ENCODE peak calls at places on chromosomes 3 and 15, in five cellular contexts. Z is iPS DF 6.9; V is cardiac muscle cell; X is CD8-positive, alpha-beta T cell; L is body of pancreas. C is an unnamed sample.
A peak's percentile ranks its signal among the peaks of the same experiment; 100 is the strongest.

GRCh38 chr3:51099794-51100542 is 285.1 kb upstream of the MANF start:
- DNase-seq in Z (peak; percentile 41), V (peak; percentile 63), X (no peak), L (peak; percentile 69), C (peak; percentile 52)

GRCh38 chr3:188689101-188689574 is 482.6 kb upstream of the TPRG1 start:
- DNase-seq in Z (no peak), V (peak; percentile 94), X (no peak), L (no peak), C (no peak)

GRCh38 chr3:29324180-29324651 is 43.3 kb downstream of the RBMS3 start:
- DNase-seq in Z (no peak), V (peak; percentile 61), X (no peak), L (peak; percentile 12), C (peak; percentile 80)

GRCh38 chr15:80160570-80161156 is 7.9 kb downstream of the FAH start:
- DNase-seq in Z (no peak), V (peak; percentile 97), X (no peak), L (no peak), C (peak; percentile 85)

GRCh38 chr15:66619152-66619903 is 53.5 kb upstream of the LCTL start:
- DNase-seq in Z (peak; percentile 61), V (peak; percentile 83), X (no peak), L (peak; percentile 82), C (peak; percentile 86)

GRCh38 chr3:182793663-182794454 is 555 bp downstream of the ATP11B start:
- DNase-seq in Z (no peak), V (peak; percentile 56), X (peak; percentile 20), L (peak; percentile 45), C (peak; percentile 63)

GRCh38 chr3:35184775-35185174 is 454.6 kb upstream of the ARPP21 start:
- DNase-seq in Z (no peak), V (peak; percentile 93), X (no peak), L (no peak), C (no peak)

GRCh38 chr3:65776494-65776893 is 262.2 kb downstream of the MAGI1 start:
- DNase-seq in Z (no peak), V (no peak), X (no peak), L (no peak), C (no peak)

GRCh38 chr3:18847583-18848197 is 300.6 kb upstream of the KCNH8 start:
- DNase-seq in Z (no peak), V (no peak), X (no peak), L (no peak), C (no peak)

GRCh38 chr3:171640520-171641412 is 169.5 kb downstream of the PLD1 start:
- DNase-seq in Z (no peak), V (peak; percentile 49), X (no peak), L (no peak), C (no peak)

GRCh38 chr3:119508172-119508845 is 10.0 kb downstream of the TIMMDC1 start:
- DNase-seq in Z (no peak), V (no peak), X (no peak), L (no peak), C (no peak)
- H3K27ac ChIP-seq in Z (no peak overlapping the region), V (no peak overlapping the region), X (no peak overlapping the region), L (no peak overlapping the region), C (no peak overlapping the region)

GRCh38 chr3:137768361-137769320 is 4.5 kb downstream of the SOX14 start:
- DNase-seq in Z (no peak), V (no peak), X (no peak), L (no peak), C (no peak)

GRCh38 chr3:137769321-137770065 is 5.4 kb downstream of the SOX14 start:
- DNase-seq in Z (no peak), V (no peak), X (no peak), L (no peak), C (no peak)

GRCh38 chr3:137770821-137771399 is 6.8 kb downstream of the SOX14 start:
- DNase-seq in Z (no peak), V (no peak), X (no peak), L (no peak), C (no peak)

GRCh38 chr3:137771401-137772230 is 7.5 kb downstream of the SOX14 start:
- DNase-seq in Z (no peak), V (no peak), X (no peak), L (no peak), C (no peak)

DNA sequence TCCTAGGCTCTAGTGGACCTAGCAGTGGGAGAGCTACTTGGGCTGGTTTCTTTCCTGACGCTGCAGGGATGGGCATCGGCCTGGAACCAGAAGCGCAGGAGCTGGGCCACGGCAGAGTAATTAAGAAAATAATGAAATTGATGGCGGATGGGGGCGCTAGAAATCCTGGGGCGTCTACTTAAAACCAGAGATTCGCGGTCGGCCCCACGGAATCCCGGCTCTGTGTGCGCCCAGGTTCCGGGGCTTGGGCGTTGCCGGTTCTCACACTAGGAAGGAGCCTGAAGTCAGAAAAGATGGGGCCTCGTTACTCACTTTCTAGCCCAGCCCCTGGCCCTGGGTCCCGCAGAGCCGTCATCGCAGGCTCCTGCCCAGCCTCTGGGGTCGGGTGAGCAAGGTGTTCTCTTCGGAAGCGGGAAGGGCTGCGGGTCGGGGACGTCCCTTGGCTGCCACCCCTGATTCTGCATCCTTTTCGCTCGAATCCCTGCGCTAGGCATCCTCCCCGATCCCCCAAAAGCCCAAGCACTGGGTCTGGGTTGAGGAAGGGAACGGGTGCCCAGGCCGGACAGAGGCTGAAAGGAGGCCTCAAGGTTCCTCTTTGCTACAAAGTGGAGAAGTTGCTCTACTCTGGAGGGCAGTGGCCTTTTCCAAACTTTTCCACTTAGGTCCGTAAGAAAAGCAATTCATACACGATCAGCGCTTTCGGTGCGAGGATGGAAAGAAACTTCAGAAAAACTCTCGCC is 6.1 kb downstream of the SOX14 start:
- DNase-seq in Z (no peak), V (no peak), X (no peak), L (no peak), C (no peak)
- H3K36me3 ChIP-seq in Z (no peaks in the 10 kb centered on the region), V (no peaks in the 10 kb centered on the region), X (no peaks in the 10 kb centered on the region), L (no peaks in the 10 kb centered on the region), C (no peaks in the 10 kb centered on the region)

GRCh38 chr3:195591852-195592251 is 8.1 kb upstream of the APOD start:
- DNase-seq in Z (no peak), V (no peak), X (no peak), L (no peak), C (no peak)
- H3K9me3 ChIP-seq in Z (no peaks in the 10 kb centered on the region), V (no peaks in the 10 kb centered on the region), X (no peaks in the 10 kb centered on the region), L (no peaks in the 10 kb centered on the region), C (peaks cover 1% of the 10 kb centered on the region)

GRCh38 chr3:122893282-122893681 is 98.4 kb downstream of the SLC49A4 start:
- DNase-seq in Z (no peak), V (no peak), X (no peak), L (no peak), C (no peak)
- H3K27ac ChIP-seq in Z (no peak overlapping the region), V (no peak overlapping the region), X (no peak overlapping the region), L (no peak overlapping the region), C (no peak overlapping the region)

GRCh38 chr3:37026851-37027250 is 33.5 kb downstream of the MLH1 start:
- DNase-seq in Z (no peak), V (no peak), X (no peak), L (no peak), C (no peak)

GRCh38 chr3:37024092-37024491 is 30.8 kb downstream of the MLH1 start:
- DNase-seq in Z (no peak), V (peak; percentile 30), X (no peak), L (no peak), C (no peak)

GRCh38 chr3:37028329-37028728 is 35.0 kb downstream of the MLH1 start:
- DNase-seq in Z (no peak), V (peak; percentile 65), X (no peak), L (peak; percentile 49), C (no peak)

GRCh38 chr3:37024820-37025405 is 31.6 kb downstream of the MLH1 start:
- DNase-seq in Z (no peak), V (no peak), X (no peak), L (no peak), C (no peak)

DNA sequence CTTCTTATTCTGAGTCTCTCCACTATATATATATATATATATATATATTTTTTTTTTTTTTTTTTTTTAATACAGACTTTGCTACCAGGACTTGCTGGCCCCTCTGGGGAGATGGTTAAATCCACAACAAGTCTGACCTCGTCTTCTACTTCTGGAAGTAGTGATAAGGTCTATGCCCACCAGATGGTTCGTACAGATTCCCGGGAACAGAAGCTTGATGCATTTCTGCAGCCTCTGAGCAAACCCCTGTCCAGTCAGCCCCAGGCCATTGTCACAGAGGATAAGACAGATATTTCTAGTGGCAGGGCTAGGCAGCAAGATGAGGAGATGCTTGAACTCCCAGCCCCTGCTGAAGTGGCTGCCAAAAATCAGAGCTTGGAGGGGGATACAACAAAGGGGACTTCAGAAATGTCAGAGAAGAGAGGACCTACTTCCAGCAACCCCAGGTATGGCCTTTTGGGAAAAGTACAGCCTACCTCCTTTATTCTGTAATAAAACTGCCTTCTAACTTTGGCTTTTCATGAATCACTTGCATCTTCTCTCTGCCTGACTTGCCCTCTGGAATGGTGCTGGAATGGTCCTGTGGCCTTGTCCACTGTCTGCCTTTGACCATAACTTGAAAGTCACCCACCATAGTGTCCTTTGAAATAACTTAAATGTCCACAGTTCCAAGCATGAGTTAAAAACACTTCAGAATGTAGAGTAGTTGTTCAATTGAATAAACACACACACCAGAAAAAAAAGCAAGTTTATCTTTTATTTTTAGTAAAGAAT is 32.4 kb downstream of the MLH1 start:
- DNase-seq in Z (no peak), V (no peak), X (no peak), L (no peak), C (no peak)
- H3K36me3 ChIP-seq in Z (peaks cover 17% of the 10 kb centered on the region), V (peaks cover 33% of the 10 kb centered on the region), X (peaks cover 23% of the 10 kb centered on the region), L (no peaks in the 10 kb centered on the region), C (peaks cover 12% of the 10 kb centered on the region)

GRCh38 chr3:125684199-125684598 is 88.9 kb upstream of the OSBPL11 start:
- DNase-seq in Z (peak; percentile 39), V (peak; percentile 54), X (no peak), L (no peak), C (no peak)

GRCh38 chr3:125681146-125681545 is 85.8 kb upstream of the OSBPL11 start:
- DNase-seq in Z (no peak), V (no peak), X (no peak), L (no peak), C (no peak)

GRCh38 chr3:125679258-125679657 is 84.0 kb upstream of the OSBPL11 start:
- DNase-seq in Z (no peak), V (no peak), X (no peak), L (no peak), C (no peak)

DNA sequence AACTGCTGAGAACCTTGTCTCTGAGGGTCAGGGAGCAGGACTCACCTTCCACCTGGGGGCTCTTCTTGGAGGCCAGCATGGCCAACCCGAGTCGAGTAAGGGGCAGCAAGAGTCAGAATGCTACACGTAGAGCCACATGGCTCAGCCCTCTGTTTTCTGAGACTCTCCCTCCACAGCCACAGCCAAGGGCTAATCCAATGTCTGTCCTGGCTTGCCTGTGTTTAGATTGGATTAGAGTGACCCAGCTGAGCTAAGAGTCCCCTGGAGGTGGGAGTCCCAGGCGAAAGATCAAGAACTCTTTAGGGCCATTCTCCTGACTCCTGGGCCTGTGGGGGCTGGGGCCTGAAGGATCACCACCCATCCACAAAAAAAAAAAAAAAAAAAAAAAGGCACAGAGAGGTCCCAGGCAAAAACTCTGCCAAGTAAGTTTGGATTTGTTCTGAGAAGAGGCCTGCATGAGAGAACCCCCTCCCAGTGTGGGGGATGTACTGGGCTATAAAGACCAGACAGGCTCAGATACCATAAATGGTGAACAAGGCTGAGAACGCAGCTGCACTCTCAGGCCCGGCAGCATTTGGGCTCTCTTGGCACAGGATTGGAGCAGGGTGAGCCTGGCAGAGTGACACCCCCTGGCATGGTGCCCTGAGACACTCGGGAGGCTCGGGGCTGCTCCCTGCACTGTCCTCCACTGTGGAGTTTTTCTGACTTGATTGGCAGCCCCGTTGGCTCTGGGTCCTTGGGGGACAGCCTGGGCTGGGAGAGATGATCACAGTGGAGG is 88.0 kb upstream of the OSBPL11 start:
- DNase-seq in Z (no peak), V (peak; percentile 40), X (no peak), L (no peak), C (no peak)
- H3K9me3 ChIP-seq in Z (no peaks in the 10 kb centered on the region), V (no peaks in the 10 kb centered on the region), X (no peaks in the 10 kb centered on the region), L (no peaks in the 10 kb centered on the region), C (no peaks in the 10 kb centered on the region)

C was measured in aorta.